ENCODE peak calls at places on chromosomes 12 and 14, in five cellular contexts. V is upper lobe of right lung, I is substantia nigra, F is HCT116, D is suprapubic skin. K is an unnamed sample.

GRCh38 chr12:57341275-57341990 is 89.4 kb downstream of the R3HDM2 start:
- DNase-seq in I (no peak), V (no peak), F (no peak), D (no peak), K (no peak)

GRCh38 chr14:70514168-70515069 is 20.4 kb downstream of the ADAM20 start:
- DNase-seq in I (no peak), V (no peak), F (no peak), D (no peak), K (no peak)

GRCh38 chr12:108797677-108798076 is 59.7 kb downstream of the SSH1 start:
- DNase-seq in V (no peak), D (no peak), F (no peak), I (no peak), K (no peak)

GRCh38 chr12:124679533-124680371 is 112.3 kb upstream of the NCOR2 start:
- DNase-seq in F (no peak), D (no peak), I (peak), V (no peak), K (no peak)

GRCh38 chr12:2641209-2641608 is 153.6 kb upstream of the FKBP4 start:
- DNase-seq in V (peak), I (no peak), D (no peak), F (peak), K (peak)

GRCh38 chr12:124524231-124524925 is 43.0 kb downstream of the NCOR2 start:
- DNase-seq in F (no peak), I (no peak), V (no peak), D (peak), K (no peak)

GRCh38 chr14:24255931-24256696 is 6.9 kb downstream of the TGM1 start:
- DNase-seq in F (no peak), V (no peak), D (peak), I (no peak), K (no peak)

GRCh38 chr12:70812124-70812523 is 108.4 kb downstream of the PTPRR start:
- DNase-seq in V (no peak), D (no peak), F (no peak), I (no peak), K (no peak)

GRCh38 chr14:46999661-47000060 is 348.1 kb upstream of the RPL10L start:
- DNase-seq in I (no peak), V (no peak), D (no peak), F (no peak), K (no peak)

GRCh38 chr12:115172521-115172920 is 488.5 kb upstream of the TBX3 start:
- DNase-seq in V (no peak), F (no peak), D (no peak), I (no peak), K (no peak)
- H3K27ac ChIP-seq in V (no peak), F (no peak), D (no peak), I (no peak), K (no peak)

GRCh38 chr14:90693413-90693812 is 122.8 kb downstream of the TTC7B start:
- DNase-seq in V (no peak), D (no peak), I (no peak), F (no peak), K (no peak)
- H3K27ac ChIP-seq in V (no peak), D (no peak), I (no peak), F (no peak), K (no peak)

GRCh38 chr14:64721391-64721791 is 17.2 kb downstream of the PLEKHG3 start:
- DNase-seq in I (peak), V (no peak), D (no peak), F (no peak), K (peak)

GRCh38 chr14:64718762-64719161 is 14.5 kb downstream of the PLEKHG3 start:
- DNase-seq in V (no peak), D (peak), F (no peak), I (no peak), K (peak)

GRCh38 chr14:64721899-64722298 is 17.7 kb downstream of the PLEKHG3 start:
- DNase-seq in I (no peak), V (no peak), D (no peak), F (no peak), K (peak)

GRCh38 chr14:64719601-64720000 is 15.4 kb downstream of the PLEKHG3 start:
- DNase-seq in V (no peak), I (no peak), F (no peak), D (peak), K (peak)

GRCh38 chr14:64720190-64720589 is 16.0 kb downstream of the PLEKHG3 start:
- DNase-seq in D (peak), F (peak), V (no peak), I (no peak), K (peak)
- H3K27ac ChIP-seq in D (peak), F (peak), V (no peak), I (peak), K (peak)

DNA sequence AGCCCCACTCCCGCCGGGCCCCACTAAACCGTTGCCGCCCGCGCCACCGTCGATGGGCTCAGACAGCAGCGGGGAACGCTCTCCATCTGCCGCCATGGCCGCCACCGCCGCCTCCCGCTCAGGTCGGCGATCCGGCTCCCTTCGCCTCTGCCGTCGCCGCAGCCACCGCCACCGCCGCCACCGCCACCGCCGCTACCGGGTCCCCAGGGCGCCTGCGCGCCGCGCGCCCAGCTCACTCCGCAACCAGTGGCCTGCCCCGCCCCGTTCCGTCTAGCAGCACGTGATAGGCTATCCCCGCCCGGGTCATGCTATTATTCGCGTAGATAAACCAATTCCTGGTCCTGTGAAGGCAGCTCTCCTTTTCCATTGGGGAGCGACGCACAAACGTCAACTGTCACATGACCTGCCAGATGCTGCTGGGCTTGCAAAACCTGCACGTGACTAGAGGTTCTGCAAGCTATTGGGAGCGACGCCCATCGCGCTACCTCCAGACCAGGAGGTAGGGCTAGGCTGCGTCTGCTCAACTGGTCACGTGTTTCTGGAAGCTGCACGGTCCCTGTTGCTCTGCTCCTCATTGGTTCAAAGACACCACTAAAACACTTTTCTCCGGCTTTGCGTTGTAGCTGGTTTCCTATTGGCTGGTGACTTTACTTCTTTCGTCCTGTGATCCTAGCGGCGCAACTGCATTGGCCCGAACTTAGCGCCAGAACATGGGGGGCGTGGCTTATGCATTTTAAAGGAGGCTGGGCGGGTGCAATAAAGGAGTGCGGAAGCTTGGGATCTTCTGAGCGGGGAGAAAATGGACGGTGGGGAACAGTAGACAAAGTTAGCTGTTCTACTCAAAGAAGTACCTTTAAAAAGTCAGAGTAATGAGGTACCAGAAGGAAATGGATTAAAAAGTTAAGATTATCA is at the start of gene PIP4P1:
- DNase-seq in I (peak), D (peak), F (peak), V (peak), K (peak)
- H3K27ac ChIP-seq in I (peak), D (peak), F (peak), V (peak), K (peak)

GRCh38 chr12:27246141-27246540 is 2.1 kb downstream of the STK38L start:
- DNase-seq in D (no peak), F (no peak), I (no peak), V (no peak), K (no peak)

GRCh38 chr12:27244680-27245005 is 557 bp downstream of the STK38L start:
- DNase-seq in I (no peak), F (no peak), D (no peak), V (no peak), K (no peak)

GRCh38 chr12:27243804-27244679 is at the start of gene STK38L:
- DNase-seq in F (peak), D (peak), I (peak), V (peak), K (peak)

GRCh38 chr12:27245039-27245438 is 953 bp downstream of the STK38L start:
- DNase-seq in D (no peak), F (no peak), V (no peak), I (no peak), K (no peak)

GRCh38 chr12:27243006-27243405 is 1.1 kb upstream of the STK38L start:
- DNase-seq in F (no peak), I (no peak), V (no peak), D (no peak), K (no peak)
- H3K27ac ChIP-seq in F (no peak), I (no peak), V (no peak), D (peak), K (no peak)

GRCh38 chr14:105480807-105481801 is 5.6 kb upstream of the CRIP1 start:
- DNase-seq in V (peak), F (peak), I (peak), D (peak), K (no peak)

GRCh38 chr14:105483300-105484068 is 3.2 kb upstream of the CRIP1 start:
- DNase-seq in D (no peak), F (no peak), V (no peak), I (no peak), K (no peak)

GRCh38 chr14:105481886-105482454 is 4.7 kb upstream of the CRIP1 start:
- DNase-seq in V (peak), F (peak), D (peak), I (peak), K (peak)

GRCh38 chr14:105484069-105484996 is 2.4 kb upstream of the CRIP1 start:
- DNase-seq in V (no peak), D (peak), F (no peak), I (no peak), K (no peak)

DNA sequence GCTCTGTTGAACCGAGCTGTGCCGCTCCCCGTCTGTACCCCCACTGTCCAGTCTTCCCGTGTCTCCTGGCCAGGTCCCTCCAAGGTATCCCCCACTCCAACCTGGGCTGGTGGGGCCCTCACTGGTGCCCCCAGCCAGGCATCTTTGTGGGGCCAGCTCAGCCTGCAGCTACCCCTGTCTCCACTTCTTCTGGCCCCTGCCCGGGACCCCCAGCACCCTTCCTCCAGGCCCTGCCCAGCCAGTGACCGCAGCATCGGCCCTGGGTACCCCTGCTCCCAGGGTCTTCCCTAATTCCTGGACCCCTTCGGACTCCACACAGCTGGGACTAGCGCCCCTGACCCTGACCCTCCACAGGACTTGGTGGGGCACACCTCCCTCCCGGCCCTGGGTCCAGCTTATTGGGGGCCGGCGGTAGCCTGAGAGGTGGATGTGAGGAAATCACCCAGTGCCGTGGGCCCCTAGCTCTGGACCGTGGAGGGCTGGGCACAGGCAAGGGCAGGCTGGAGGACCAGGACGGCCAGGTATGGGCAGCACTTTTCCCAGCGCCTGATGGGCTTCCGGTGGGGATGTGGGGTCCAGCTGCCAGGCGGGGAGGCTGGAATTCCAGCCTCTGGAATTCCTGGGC is 4.1 kb upstream of the CRIP1 start:
- DNase-seq in F (no peak), I (no peak), V (no peak), D (no peak), K (no peak)
- H3K27ac ChIP-seq in F (peak), I (peak), V (peak), D (peak), K (peak)

GRCh38 chr12:16606201-16606849 is 363 bp upstream of the LMO3 start:
- DNase-seq in I (peak), F (no peak), D (no peak), V (peak), K (no peak)

GRCh38 chr12:16604853-16605252 is 1.1 kb downstream of the LMO3 start:
- DNase-seq in V (no peak), I (no peak), F (no peak), D (no peak), K (no peak)

GRCh38 chr12:16606936-16607335 is 974 bp upstream of the LMO3 start:
- DNase-seq in D (no peak), V (no peak), F (no peak), I (peak), K (no peak)

GRCh38 chr12:16606117-16606200 is at the start of gene LMO3:
- DNase-seq in V (no peak), F (no peak), I (no peak), D (no peak), K (no peak)

GRCh38 chr12:16605666-16606116 is 271 bp downstream of the LMO3 start:
- DNase-seq in F (no peak), V (peak), I (no peak), D (peak), K (no peak)
- H3K27ac ChIP-seq in F (no peak), V (peak), I (no peak), D (peak), K (no peak)

GRCh38 chr12:28799337-28799736 is 349.7 kb upstream of the FAR2 start:
- DNase-seq in I (no peak), V (no peak), D (no peak), F (no peak), K (no peak)
- H3K27ac ChIP-seq in I (no peak), V (no peak), D (no peak), F (no peak), K (no peak)